ENCODE peak calls at places on chromosomes 13 and 19, in seven cellular contexts. O is stimulated activated CD4-positive, alpha-beta T cell treated with anti-CD3 and anti-CD28 coated beads, Interleukin-12 subunit alpha, Interleukin-12 subunit beta, amount 100 ng/mL, for 24 hours; F is endothelial cell; C is heart right ventricle; W is body of pancreas; J is fibroblast of the conjunctiva; U is lower lobe of right lung. E is an unnamed sample.

GRCh38 chr13:18948012-18948663 is 233.5 kb downstream of the TUBA3C start:
- DNase-seq in O (no peak), F (no peak), C (no peak), W (no peak), J (no peak), U (no peak), E (no peak)

GRCh38 chr19:4130635-4131438 is 6.9 kb upstream of the MAP2K2 start:
- DNase-seq in O (no peak), F (no peak), C (no peak), W (no peak), J (peak), U (no peak), E (no peak)

GRCh38 chr19:2719910-2720776 is 1.0 kb downstream of the DIRAS1 start:
- DNase-seq in O (no peak), F (no peak), C (peak), W (no peak), J (no peak), U (peak), E (no peak)

GRCh38 chr19:8580710-8581281 is 3.6 kb upstream of the MYO1F start:
- DNase-seq in O (peak), F (peak), C (peak), W (peak), J (peak), U (peak), E (peak)

GRCh38 chr13:65597839-65598818 is 1632.0 kb downstream of the PCDH9 start:
- DNase-seq in O (no peak), F (no peak), C (no peak), W (no peak), J (peak), U (no peak), E (peak)

GRCh38 chr19:46069841-46070341 is 29.1 kb upstream of the IGFL4 start:
- DNase-seq in O (no peak), F (no peak), C (no peak), W (no peak), J (peak), U (no peak), E (no peak)

GRCh38 chr13:26881154-26881553 is 120.6 kb upstream of the GPR12 start:
- DNase-seq in O (no peak), F (no peak), C (no peak), W (no peak), J (no peak), U (no peak), E (peak)

GRCh38 chr19:46211201-46211881 is 18.2 kb upstream of the IGFL1 start:
- DNase-seq in O (no peak), F (peak), C (no peak), W (peak), J (no peak), U (peak), E (no peak)

GRCh38 chr13:46622013-46622917 is 69.3 kb downstream of the LRCH1 start:
- DNase-seq in O (no peak), F (no peak), C (no peak), W (no peak), J (no peak), U (no peak), E (no peak)

GRCh38 chr19:30153326-30154210 is 211.5 kb downstream of the URI1 start:
- DNase-seq in O (no peak), F (no peak), C (no peak), W (no peak), J (no peak), U (no peak), E (no peak)

GRCh38 chr19:52670046-52670445 is 31.9 kb upstream of the ZNF83 start:
- DNase-seq in O (no peak), F (no peak), C (no peak), W (no peak), J (no peak), U (no peak), E (no peak)

GRCh38 chr19:17909017-17909732 is 23.6 kb upstream of the CCDC124 start:
- DNase-seq in O (no peak), F (no peak), C (no peak), W (peak), J (no peak), U (no peak), E (no peak)

GRCh38 chr13:47216176-47216822 is 319.4 kb upstream of the HTR2A start:
- DNase-seq in O (no peak), F (no peak), C (no peak), W (no peak), J (no peak), U (no peak), E (no peak)

GRCh38 chr19:48330012-48330681 is 4.8 kb downstream of the EMP3 start:
- DNase-seq in O (peak), F (peak), C (peak), W (peak), J (no peak), U (peak), E (no peak)

GRCh38 chr19:48637948-48638830 is 1.0 kb upstream of the DBP start:
- DNase-seq in O (peak), F (peak), C (peak), W (peak), J (peak), U (peak), E (peak)

GRCh38 chr19:30084390-30084819 is 142.4 kb downstream of the URI1 start:
- DNase-seq in O (no peak), F (no peak), C (peak), W (no peak), J (no peak), U (peak), E (no peak)

GRCh38 chr19:35395762-35396199 is 24.9 kb downstream of the GPR42 start:
- DNase-seq in O (no peak), F (no peak), C (peak), W (peak), J (no peak), U (no peak), E (no peak)

GRCh38 chr13:40352385-40352778 is 314.1 kb downstream of the FOXO1 start:
- DNase-seq in O (no peak), F (no peak), C (peak), W (peak), J (no peak), U (no peak), E (no peak)

GRCh38 chr13:42873081-42873480 is 91.7 kb downstream of the FAM216B start:
- DNase-seq in O (no peak), F (no peak), C (no peak), W (no peak), J (no peak), U (no peak), E (no peak)

GRCh38 chr19:38555200-38555599 is 62.6 kb downstream of the MAP4K1 start:
- DNase-seq in O (no peak), F (no peak), C (no peak), W (no peak), J (no peak), U (peak), E (no peak)

GRCh38 chr13:107641574-107641973 is 573.8 kb downstream of the LIG4 start:
- DNase-seq in O (no peak), F (no peak), C (no peak), W (no peak), J (no peak), U (no peak), E (no peak)

GRCh38 chr19:27844261-27844660 is 1368.7 kb downstream of the UQCRFS1 start:
- DNase-seq in O (no peak), F (no peak), C (no peak), W (no peak), J (no peak), U (no peak), E (no peak)

GRCh38 chr13:98401936-98402335 is 175.0 kb downstream of the STK24 start:
- DNase-seq in O (no peak), F (no peak), C (no peak), W (no peak), J (no peak), U (no peak), E (no peak)

GRCh38 chr13:80030491-80030890 is 310.4 kb downstream of the SPRY2 start:
- DNase-seq in O (no peak), F (peak), C (no peak), W (peak), J (peak), U (peak), E (no peak)

GRCh38 chr13:77506874-77507273 is 28.6 kb upstream of the SCEL start:
- DNase-seq in O (no peak), F (no peak), C (no peak), W (no peak), J (no peak), U (no peak), E (no peak)

GRCh38 chr13:26601669-26602068 is 44.2 kb downstream of the WASF3 start:
- DNase-seq in O (no peak), F (no peak), C (no peak), W (no peak), J (no peak), U (no peak), E (no peak)

GRCh38 chr19:16849168-16849567 is 20.0 kb downstream of the SIN3B start:
- DNase-seq in O (no peak), F (no peak), C (no peak), W (no peak), J (peak), U (no peak), E (no peak)

GRCh38 chr13:72545030-72545719 is 182.3 kb downstream of the MZT1 start:
- DNase-seq in O (no peak), F (no peak), C (no peak), W (no peak), J (no peak), U (no peak), E (no peak)

GRCh38 chr19:58518261-58519086 is 1.1 kb downstream of the ZBTB45 start:
- DNase-seq in O (no peak), F (no peak), C (no peak), W (no peak), J (no peak), U (peak), E (no peak)

E was measured in GM04504.